ENCODE peak calls at places on chromosomes 12 and 14, in five cellular contexts. H is fibroblast of lung, F is right atrium auricular region, P is tibial artery, W is psoas muscle. Y is an unnamed sample.
A peak's percentile ranks its signal among the peaks of the same experiment; 100 is the strongest.

GRCh38 chr12:113271466-113271852 is 50.2 kb downstream of the TPCN1 start:
- DNase-seq in P (no peak), H (peak; percentile 10), F (no peak), W (no peak), Y (no peak)

GRCh38 chr12:96314723-96315122 is 85.5 kb downstream of the CDK17 start:
- DNase-seq in P (no peak), F (no peak), H (peak; percentile 16), W (no peak), Y (no peak)

GRCh38 chr12:117844114-117844513 is 124.7 kb downstream of the KSR2 start:
- DNase-seq in P (no peak), F (no peak), W (no peak), H (no peak), Y (no peak)

GRCh38 chr12:32821293-32822089 is 65.8 kb upstream of the YARS2 start:
- DNase-seq in F (no peak), W (no peak), P (no peak), H (peak; percentile 48), Y (no peak)

GRCh38 chr14:35401853-35402252 is 2.7 kb downstream of the NFKBIA start:
- DNase-seq in F (no peak), H (no peak), P (peak; percentile 84), W (peak; percentile 56), Y (no peak)

GRCh38 chr12:32505067-32505466 is 105.7 kb downstream of the FGD4 start:
- DNase-seq in F (no peak), H (no peak), P (no peak), W (no peak), Y (no peak)

GRCh38 chr12:101051901-101052550 is 158.0 kb downstream of the SLC5A8 start:
- DNase-seq in H (peak; percentile 97), P (no peak), F (no peak), W (no peak), Y (no peak)

GRCh38 chr14:57833304-57833703 is 32.6 kb downstream of the SLC35F4 start:
- DNase-seq in P (peak; percentile 75), F (no peak), W (peak; percentile 50), H (peak; percentile 96), Y (no peak)

GRCh38 chr14:100871234-100872186 is 32.0 kb downstream of the RTL1 start:
- DNase-seq in H (peak; percentile 65), P (peak; percentile 53), F (no peak), W (peak; percentile 34), Y (no peak)

GRCh38 chr12:107318554-107318803 is 225.1 kb upstream of the CRY1 start:
- DNase-seq in P (no peak), W (no peak), H (no peak), F (no peak), Y (no peak)

GRCh38 chr12:124636138-124636968 is 68.9 kb upstream of the NCOR2 start:
- DNase-seq in F (peak; percentile 76), W (peak; percentile 78), P (no peak), H (peak; percentile 76), Y (no peak)

GRCh38 chr14:104690266-104690711 is 871 bp downstream of the INF2 start:
- DNase-seq in P (no peak), W (no peak), F (no peak), H (no peak), Y (no peak)

GRCh38 chr14:69325646-69326265 is 65.8 kb downstream of the GALNT16 start:
- DNase-seq in P (peak; percentile 57), F (no peak), W (no peak), H (no peak), Y (no peak)

GRCh38 chr14:72775923-72776554 is 117.9 kb downstream of the DPF3 start:
- DNase-seq in W (no peak), H (no peak), P (no peak), F (peak; percentile 47), Y (peak; percentile 88)

GRCh38 chr14:69665596-69665995 is 54.2 kb downstream of the SUSD6 start:
- DNase-seq in H (peak; percentile 69), W (no peak), F (no peak), P (no peak), Y (no peak)

GRCh38 chr12:48936379-48936979 is 11.2 kb upstream of the FKBP11 start:
- DNase-seq in P (peak; percentile 76), W (peak; percentile 83), F (peak; percentile 79), H (peak; percentile 58), Y (no peak)

GRCh38 chr14:69107407-69108003 is 45.4 kb downstream of the DCAF5 start:
- DNase-seq in P (no peak), W (no peak), H (peak; percentile 62), F (no peak), Y (no peak)

GRCh38 chr14:34359423-34360120 is 102.5 kb downstream of the SPTSSA start:
- DNase-seq in H (no peak), W (no peak), P (no peak), F (no peak), Y (no peak)

GRCh38 chr12:47801170-47801903 is 18.4 kb downstream of the HDAC7 start:
- DNase-seq in F (no peak), P (peak; percentile 77), W (no peak), H (no peak), Y (no peak)

DNA sequence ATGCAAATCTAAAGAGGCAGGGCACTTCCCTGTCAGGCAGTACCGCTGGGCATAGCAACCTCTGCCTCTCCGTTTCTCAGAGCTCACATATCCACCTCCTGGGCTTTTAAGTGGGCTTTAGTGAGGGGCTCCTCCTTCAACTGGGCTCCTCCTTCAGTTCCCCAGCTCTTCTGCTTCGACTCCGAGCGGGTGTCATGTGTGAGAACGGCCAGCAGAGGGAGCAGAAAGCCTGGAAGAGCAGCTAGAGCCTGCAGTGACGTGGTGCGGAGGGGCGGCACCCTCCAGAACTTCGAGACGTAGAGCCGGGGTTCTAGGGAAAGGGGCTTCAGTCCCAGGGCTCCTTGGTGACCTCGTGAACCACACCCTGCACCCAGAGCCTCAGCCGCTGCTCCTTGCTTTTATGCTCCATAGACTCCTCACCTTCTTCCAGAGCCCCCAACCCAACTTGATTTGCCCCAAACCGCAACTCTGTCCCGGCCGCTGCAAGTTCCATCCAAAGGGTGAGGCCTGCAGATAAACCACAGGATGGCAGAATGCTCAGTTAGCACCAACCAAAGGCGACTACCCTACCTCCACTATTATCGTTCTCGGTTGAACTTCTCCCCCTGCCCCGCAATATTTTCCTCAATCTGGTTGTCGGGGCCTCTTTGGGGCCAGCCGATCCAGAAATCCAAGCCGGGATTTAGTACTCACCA is 383 bp upstream of the GLI1 start:
- DNase-seq in P (peak; percentile 95), F (peak; percentile 92), W (peak; percentile 96), H (peak; percentile 95), Y (no peak)
- H3K4me3 ChIP-seq in P (peak overlapping the region; percentile 58), F (peak overlapping the region; percentile 73), W (peak overlapping the region; percentile 77), H (peak overlapping the region; percentile 85), Y (peak overlapping the region; percentile 72)

DNA sequence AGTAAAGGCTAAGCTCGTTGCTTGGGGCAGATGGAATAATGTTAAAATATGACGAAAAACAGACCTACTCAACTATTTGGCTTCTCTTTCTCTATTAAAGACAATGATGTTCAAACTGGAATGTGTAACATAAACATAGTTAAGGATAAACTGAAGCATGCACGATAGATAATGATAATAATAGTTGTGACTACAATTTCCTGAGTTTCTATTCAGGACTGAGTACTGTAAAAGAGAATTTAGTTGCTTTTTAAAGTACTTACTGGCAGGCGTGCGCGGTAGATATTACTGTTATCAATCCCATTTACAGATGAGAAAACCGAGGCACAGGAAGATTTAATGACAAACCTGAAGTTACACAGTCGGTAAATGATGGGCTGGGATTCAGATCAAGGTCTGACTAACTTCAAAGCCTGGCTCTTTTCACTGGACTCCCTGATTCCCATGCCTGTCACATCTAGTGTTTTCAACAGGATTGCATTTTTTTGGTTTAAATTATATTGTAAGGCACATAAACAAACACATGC is 103.0 kb downstream of the CRADD start:
- DNase-seq in W (no peak), F (no peak), H (no peak), P (no peak), Y (no peak)
- H3K4me1 ChIP-seq in W (peaks cover 71% of the 10 kb centered on the region), F (peaks cover 73% of the 10 kb centered on the region), H (peaks cover 34% of the 10 kb centered on the region), P (peaks cover 46% of the 10 kb centered on the region), Y (peaks cover 57% of the 10 kb centered on the region)

GRCh38 chr12:39392154-39392925 is 50.6 kb downstream of the KIF21A start:
- DNase-seq in H (no peak), F (no peak), P (no peak), W (no peak), Y (no peak)

GRCh38 chr12:39393890-39394289 is 49.0 kb downstream of the KIF21A start:
- DNase-seq in H (no peak), P (no peak), F (no peak), W (no peak), Y (no peak)

GRCh38 chr12:39390752-39391151 is 52.2 kb downstream of the KIF21A start:
- DNase-seq in P (no peak), W (no peak), F (no peak), H (no peak), Y (no peak)

GRCh38 chr12:39395866-39396265 is 47.1 kb downstream of the KIF21A start:
- DNase-seq in W (no peak), F (no peak), H (no peak), P (no peak), Y (no peak)

DNA sequence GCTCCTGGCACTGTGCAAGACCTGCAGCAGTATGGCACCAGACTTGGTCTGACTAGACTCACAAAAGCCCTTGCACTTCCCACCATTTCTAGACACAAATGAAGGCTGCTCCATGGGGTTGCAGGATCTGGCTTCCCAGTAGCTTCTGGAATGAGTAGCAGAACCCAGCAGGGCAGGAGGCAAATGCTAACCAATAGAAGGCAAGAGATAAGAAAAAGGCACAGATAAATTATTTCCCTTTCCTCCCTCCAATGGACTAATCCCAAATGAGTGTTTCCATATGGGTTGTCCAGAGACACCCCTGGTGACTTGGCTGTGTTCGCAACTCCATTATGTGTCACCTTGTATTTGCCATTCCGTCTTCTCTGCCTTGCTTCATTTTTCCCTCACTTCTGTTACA is 49.7 kb downstream of the KIF21A start:
- DNase-seq in P (no peak), W (no peak), H (no peak), F (no peak), Y (no peak)
- H3K4me3 ChIP-seq in P (no peak overlapping the region), W (no peak overlapping the region), H (no peak overlapping the region), F (no peak overlapping the region), Y (no peak overlapping the region)

DNA sequence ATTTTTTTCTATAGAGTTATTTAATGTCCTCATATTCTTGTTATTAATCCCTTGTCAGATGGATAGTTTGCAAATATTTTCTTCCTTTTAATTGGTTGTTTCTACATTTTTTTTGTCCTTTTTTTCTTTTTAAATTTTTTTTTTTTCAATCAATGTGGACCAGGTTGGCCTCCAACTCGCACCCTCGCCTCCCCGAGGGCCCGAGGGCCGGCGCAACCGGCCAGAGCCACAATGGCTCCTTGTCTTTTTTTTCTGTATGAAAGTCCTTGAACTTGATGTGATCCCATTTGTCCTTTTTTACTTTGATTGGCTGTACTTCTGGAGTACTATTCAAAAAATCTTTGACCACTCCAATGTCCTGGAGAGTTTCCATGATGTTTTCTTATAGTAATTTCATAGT is 17.7 kb upstream of the SLCO1B1 start:
- DNase-seq in W (no peak), F (no peak), P (no peak), H (no peak), Y (no peak)
- H3K4me1 ChIP-seq in W (no peaks in the 10 kb centered on the region), F (no peaks in the 10 kb centered on the region), P (no peaks in the 10 kb centered on the region), H (no peaks in the 10 kb centered on the region), Y (no peaks in the 10 kb centered on the region)

Y was measured in vagina.